ENCODE peak calls at places on chromosome 11, in nine cellular contexts. One of them, this sample, is unnamed.

GRCh38 chr11:19811391-19811790 is 98.8 kb downstream of the NAV2 start:
- DNase-seq in endothelial cell: no peak
- DNase-seq in COLO829: no peak
- DNase-seq in stimulated activated CD4-positive, alpha-beta T cell treated with anti-CD3 and anti-CD28 coated beads, TNF-alpha, amount 100 ng/mL, for 4 hours: no peak
- DNase-seq in endothelial cell of umbilical vein: no peak
- DNase-seq in effector CD8-positive, alpha-beta T cell: no peak
- DNase-seq in right atrium auricular region: no peak
- DNase-seq in GM19239: no peak
- DNase-seq in activated effector memory CD4-positive, alpha-beta T cell treated with anti-CD3 and anti-CD28 coated beads, Interleukin-2, amount 50 U/mL, for 16 hours: no peak
- DNase-seq in this sample: no peak

GRCh38 chr11:71340076-71340606 is 87.8 kb upstream of the SHANK2 start:
- DNase-seq in endothelial cell: no peak
- DNase-seq in COLO829: no peak
- DNase-seq in stimulated activated CD4-positive, alpha-beta T cell treated with anti-CD3 and anti-CD28 coated beads, TNF-alpha, amount 100 ng/mL, for 4 hours: no peak
- DNase-seq in endothelial cell of umbilical vein: no peak
- DNase-seq in effector CD8-positive, alpha-beta T cell: no peak
- DNase-seq in right atrium auricular region: no peak
- DNase-seq in GM19239: no peak
- DNase-seq in activated effector memory CD4-positive, alpha-beta T cell treated with anti-CD3 and anti-CD28 coated beads, Interleukin-2, amount 50 U/mL, for 16 hours: peak; percentile 50
- DNase-seq in this sample: no peak

GRCh38 chr11:68889948-68890446 is 13.6 kb downstream of the MRPL21 start:
- DNase-seq in endothelial cell: peak; percentile 64
- DNase-seq in COLO829: no peak
- DNase-seq in stimulated activated CD4-positive, alpha-beta T cell treated with anti-CD3 and anti-CD28 coated beads, TNF-alpha, amount 100 ng/mL, for 4 hours: no peak
- DNase-seq in endothelial cell of umbilical vein: no peak
- DNase-seq in effector CD8-positive, alpha-beta T cell: no peak
- DNase-seq in right atrium auricular region: peak; percentile 64
- DNase-seq in GM19239: no peak
- DNase-seq in activated effector memory CD4-positive, alpha-beta T cell treated with anti-CD3 and anti-CD28 coated beads, Interleukin-2, amount 50 U/mL, for 16 hours: no peak
- DNase-seq in this sample: peak; percentile 79

GRCh38 chr11:126410649-126411048 is 55.2 kb downstream of the ST3GAL4 start:
- DNase-seq in endothelial cell: no peak
- DNase-seq in COLO829: peak; percentile 87
- DNase-seq in stimulated activated CD4-positive, alpha-beta T cell treated with anti-CD3 and anti-CD28 coated beads, TNF-alpha, amount 100 ng/mL, for 4 hours: no peak
- DNase-seq in endothelial cell of umbilical vein: no peak
- DNase-seq in effector CD8-positive, alpha-beta T cell: no peak
- DNase-seq in right atrium auricular region: peak; percentile 82
- DNase-seq in GM19239: no peak
- DNase-seq in activated effector memory CD4-positive, alpha-beta T cell treated with anti-CD3 and anti-CD28 coated beads, Interleukin-2, amount 50 U/mL, for 16 hours: no peak
- DNase-seq in this sample: peak; percentile 89

GRCh38 chr11:35486446-35486845 is 39.0 kb downstream of the PAMR1 start:
- DNase-seq in endothelial cell: no peak
- DNase-seq in COLO829: no peak
- DNase-seq in stimulated activated CD4-positive, alpha-beta T cell treated with anti-CD3 and anti-CD28 coated beads, TNF-alpha, amount 100 ng/mL, for 4 hours: no peak
- DNase-seq in endothelial cell of umbilical vein: no peak
- DNase-seq in effector CD8-positive, alpha-beta T cell: no peak
- DNase-seq in right atrium auricular region: no peak
- DNase-seq in GM19239: no peak
- DNase-seq in activated effector memory CD4-positive, alpha-beta T cell treated with anti-CD3 and anti-CD28 coated beads, Interleukin-2, amount 50 U/mL, for 16 hours: no peak
- DNase-seq in this sample: peak; percentile 26

GRCh38 chr11:93081694-93082093 is 112.2 kb downstream of the MTNR1B start:
- DNase-seq in endothelial cell: no peak
- DNase-seq in COLO829: no peak
- DNase-seq in stimulated activated CD4-positive, alpha-beta T cell treated with anti-CD3 and anti-CD28 coated beads, TNF-alpha, amount 100 ng/mL, for 4 hours: no peak
- DNase-seq in endothelial cell of umbilical vein: no peak
- DNase-seq in effector CD8-positive, alpha-beta T cell: no peak
- DNase-seq in right atrium auricular region: no peak
- DNase-seq in GM19239: no peak
- DNase-seq in activated effector memory CD4-positive, alpha-beta T cell treated with anti-CD3 and anti-CD28 coated beads, Interleukin-2, amount 50 U/mL, for 16 hours: no peak
- DNase-seq in this sample: no peak

GRCh38 chr11:134513585-134514120 is 101.6 kb upstream of the B3GAT1 start:
- DNase-seq in endothelial cell: no peak
- DNase-seq in COLO829: no peak
- DNase-seq in stimulated activated CD4-positive, alpha-beta T cell treated with anti-CD3 and anti-CD28 coated beads, TNF-alpha, amount 100 ng/mL, for 4 hours: no peak
- DNase-seq in endothelial cell of umbilical vein: no peak
- DNase-seq in effector CD8-positive, alpha-beta T cell: no peak
- DNase-seq in right atrium auricular region: no peak
- DNase-seq in GM19239: no peak
- DNase-seq in activated effector memory CD4-positive, alpha-beta T cell treated with anti-CD3 and anti-CD28 coated beads, Interleukin-2, amount 50 U/mL, for 16 hours: peak; percentile 27
- DNase-seq in this sample: no peak

GRCh38 chr11:88656960-88657738 is 319.6 kb upstream of the CTSC start:
- DNase-seq in endothelial cell: no peak
- DNase-seq in COLO829: no peak
- DNase-seq in stimulated activated CD4-positive, alpha-beta T cell treated with anti-CD3 and anti-CD28 coated beads, TNF-alpha, amount 100 ng/mL, for 4 hours: no peak
- DNase-seq in endothelial cell of umbilical vein: no peak
- DNase-seq in effector CD8-positive, alpha-beta T cell: no peak
- DNase-seq in right atrium auricular region: no peak
- DNase-seq in GM19239: no peak
- DNase-seq in activated effector memory CD4-positive, alpha-beta T cell treated with anti-CD3 and anti-CD28 coated beads, Interleukin-2, amount 50 U/mL, for 16 hours: no peak
- DNase-seq in this sample: no peak

GRCh38 chr11:22928207-22928917 is 68.1 kb upstream of the CCDC179 start:
- DNase-seq in endothelial cell: no peak
- DNase-seq in COLO829: no peak
- DNase-seq in stimulated activated CD4-positive, alpha-beta T cell treated with anti-CD3 and anti-CD28 coated beads, TNF-alpha, amount 100 ng/mL, for 4 hours: no peak
- DNase-seq in endothelial cell of umbilical vein: no peak
- DNase-seq in effector CD8-positive, alpha-beta T cell: no peak
- DNase-seq in right atrium auricular region: no peak
- DNase-seq in GM19239: no peak
- DNase-seq in activated effector memory CD4-positive, alpha-beta T cell treated with anti-CD3 and anti-CD28 coated beads, Interleukin-2, amount 50 U/mL, for 16 hours: no peak
- DNase-seq in this sample: peak; percentile 48

GRCh38 chr11:47609675-47610074 is 15.5 kb upstream of the C1QTNF4 start:
- DNase-seq in endothelial cell: no peak
- DNase-seq in COLO829: no peak
- DNase-seq in stimulated activated CD4-positive, alpha-beta T cell treated with anti-CD3 and anti-CD28 coated beads, TNF-alpha, amount 100 ng/mL, for 4 hours: no peak
- DNase-seq in endothelial cell of umbilical vein: no peak
- DNase-seq in effector CD8-positive, alpha-beta T cell: no peak
- DNase-seq in right atrium auricular region: no peak
- DNase-seq in GM19239: no peak
- DNase-seq in activated effector memory CD4-positive, alpha-beta T cell treated with anti-CD3 and anti-CD28 coated beads, Interleukin-2, amount 50 U/mL, for 16 hours: no peak
- DNase-seq in this sample: no peak

GRCh38 chr11:118641463-118642019 is 34.1 kb downstream of the PHLDB1 start:
- DNase-seq in endothelial cell: no peak
- DNase-seq in COLO829: no peak
- DNase-seq in stimulated activated CD4-positive, alpha-beta T cell treated with anti-CD3 and anti-CD28 coated beads, TNF-alpha, amount 100 ng/mL, for 4 hours: no peak
- DNase-seq in endothelial cell of umbilical vein: no peak
- DNase-seq in effector CD8-positive, alpha-beta T cell: no peak
- DNase-seq in right atrium auricular region: no peak
- DNase-seq in GM19239: no peak
- DNase-seq in activated effector memory CD4-positive, alpha-beta T cell treated with anti-CD3 and anti-CD28 coated beads, Interleukin-2, amount 50 U/mL, for 16 hours: no peak
- DNase-seq in this sample: no peak

GRCh38 chr11:95266751-95267374 is 35.9 kb upstream of the SESN3 start:
- DNase-seq in endothelial cell: no peak
- DNase-seq in COLO829: no peak
- DNase-seq in stimulated activated CD4-positive, alpha-beta T cell treated with anti-CD3 and anti-CD28 coated beads, TNF-alpha, amount 100 ng/mL, for 4 hours: no peak
- DNase-seq in endothelial cell of umbilical vein: no peak
- DNase-seq in effector CD8-positive, alpha-beta T cell: no peak
- DNase-seq in right atrium auricular region: no peak
- DNase-seq in GM19239: no peak
- DNase-seq in activated effector memory CD4-positive, alpha-beta T cell treated with anti-CD3 and anti-CD28 coated beads, Interleukin-2, amount 50 U/mL, for 16 hours: no peak
- DNase-seq in this sample: no peak

GRCh38 chr11:124583827-124584226 is 14.0 kb downstream of the OR8A1 start:
- DNase-seq in endothelial cell: no peak
- DNase-seq in COLO829: no peak
- DNase-seq in stimulated activated CD4-positive, alpha-beta T cell treated with anti-CD3 and anti-CD28 coated beads, TNF-alpha, amount 100 ng/mL, for 4 hours: no peak
- DNase-seq in endothelial cell of umbilical vein: no peak
- DNase-seq in effector CD8-positive, alpha-beta T cell: no peak
- DNase-seq in right atrium auricular region: no peak
- DNase-seq in GM19239: no peak
- DNase-seq in activated effector memory CD4-positive, alpha-beta T cell treated with anti-CD3 and anti-CD28 coated beads, Interleukin-2, amount 50 U/mL, for 16 hours: no peak
- DNase-seq in this sample: no peak

GRCh38 chr11:36312593-36312990 is 16.5 kb downstream of the PRR5L start:
- DNase-seq in endothelial cell: no peak
- DNase-seq in COLO829: no peak
- DNase-seq in stimulated activated CD4-positive, alpha-beta T cell treated with anti-CD3 and anti-CD28 coated beads, TNF-alpha, amount 100 ng/mL, for 4 hours: no peak
- DNase-seq in endothelial cell of umbilical vein: no peak
- DNase-seq in effector CD8-positive, alpha-beta T cell: no peak
- DNase-seq in right atrium auricular region: no peak
- DNase-seq in GM19239: no peak
- DNase-seq in activated effector memory CD4-positive, alpha-beta T cell treated with anti-CD3 and anti-CD28 coated beads, Interleukin-2, amount 50 U/mL, for 16 hours: no peak
- DNase-seq in this sample: no peak

GRCh38 chr11:296976-297665 is 2.2 kb downstream of the IFITM5 start:
- DNase-seq in endothelial cell: no peak
- DNase-seq in COLO829: no peak
- DNase-seq in stimulated activated CD4-positive, alpha-beta T cell treated with anti-CD3 and anti-CD28 coated beads, TNF-alpha, amount 100 ng/mL, for 4 hours: no peak
- DNase-seq in endothelial cell of umbilical vein: no peak
- DNase-seq in effector CD8-positive, alpha-beta T cell: no peak
- DNase-seq in right atrium auricular region: no peak
- DNase-seq in GM19239: no peak
- DNase-seq in activated effector memory CD4-positive, alpha-beta T cell treated with anti-CD3 and anti-CD28 coated beads, Interleukin-2, amount 50 U/mL, for 16 hours: peak; percentile 64
- DNase-seq in this sample: no peak

GRCh38 chr11:74756571-74756970 is 7.9 kb downstream of the RNF169 start:
- DNase-seq in endothelial cell: no peak
- DNase-seq in COLO829: no peak
- DNase-seq in stimulated activated CD4-positive, alpha-beta T cell treated with anti-CD3 and anti-CD28 coated beads, TNF-alpha, amount 100 ng/mL, for 4 hours: no peak
- DNase-seq in endothelial cell of umbilical vein: no peak
- DNase-seq in effector CD8-positive, alpha-beta T cell: no peak
- DNase-seq in right atrium auricular region: no peak
- DNase-seq in GM19239: no peak
- DNase-seq in activated effector memory CD4-positive, alpha-beta T cell treated with anti-CD3 and anti-CD28 coated beads, Interleukin-2, amount 50 U/mL, for 16 hours: no peak
- DNase-seq in this sample: no peak